ENCODE peak calls at places on chromosomes 7 and 10, in six cellular contexts. M, R, K, P, F and V are unnamed samples.

GRCh38 chr7:105164751-105165150 is 150.7 kb downstream of the KMT2E start:
- DNase-seq in M (no peak), R (no peak), K (no peak), P (no peak), F (no peak), V (no peak)

GRCh38 chr10:72567884-72568283 is 58.0 kb downstream of the MICU1 start:
- DNase-seq in M (no peak), R (no peak), K (peak; percentile 20), P (no peak), F (no peak), V (peak; percentile 12)

GRCh38 chr7:2120251-2120660 is 112.5 kb downstream of the MAD1L1 start:
- DNase-seq in M (no peak), R (no peak), K (no peak), P (no peak), F (no peak), V (no peak)

GRCh38 chr10:85542149-85542548 is 824.4 kb downstream of the GRID1 start:
- DNase-seq in M (peak; percentile 40), R (no peak), K (no peak), P (no peak), F (no peak), V (no peak)

GRCh38 chr7:56115852-56116538 is at the start of gene NUPR2:
- DNase-seq in M (no peak), R (no peak), K (no peak), P (no peak), F (peak; percentile 55), V (no peak)

GRCh38 chr7:29843106-29843505 is 36.8 kb downstream of the WIPF3 start:
- DNase-seq in M (no peak), R (peak; percentile 71), K (no peak), P (no peak), F (peak; percentile 16), V (no peak)

GRCh38 chr7:131231381-131232220 is 96.1 kb upstream of the MKLN1 start:
- DNase-seq in M (no peak), R (no peak), K (peak; percentile 73), P (peak; percentile 9), F (no peak), V (no peak)

GRCh38 chr7:90119178-90119971 is 34.9 kb upstream of the STEAP1 start:
- DNase-seq in M (no peak), R (no peak), K (peak; percentile 12), P (no peak), F (peak; percentile 90), V (peak; percentile 3)

GRCh38 chr10:35643151-35643975 is 1.3 kb upstream of the FZD8 start:
- DNase-seq in M (peak; percentile 51), R (peak; percentile 43), K (peak; percentile 40), P (no peak), F (peak; percentile 69), V (peak; percentile 23)

GRCh38 chr7:10708447-10708846 is 265.2 kb upstream of the PHF14 start:
- DNase-seq in M (peak; percentile 44), R (peak; percentile 23), K (no peak), P (no peak), F (peak; percentile 64), V (peak; percentile 10)

GRCh38 chr7:155357573-155358041 is 59.9 kb downstream of the INSIG1 start:
- DNase-seq in M (no peak), R (no peak), K (no peak), P (no peak), F (no peak), V (no peak)